ENCODE peak calls at places on chromosome 2, in six cellular contexts. X, L, N, S, F and G are unnamed samples.

GRCh38 chr2:115165529-115166109 is 723.2 kb downstream of the DPP10 start:
- DNase-seq in N (peak; percentile 26), S (peak; percentile 26), L (peak; percentile 33), F (no peak), X (peak; percentile 23), G (no peak)

GRCh38 chr2:129791651-129792050 is 187.8 kb upstream of the RAB6C start:
- DNase-seq in N (no peak), F (no peak), S (no peak), L (no peak), X (no peak), G (no peak)

GRCh38 chr2:68880213-68880612 is 9.0 kb upstream of the BMP10 start:
- DNase-seq in F (no peak), N (no peak), S (no peak), X (no peak), L (no peak), G (no peak)

GRCh38 chr2:18132697-18133096 is 254.2 kb downstream of the KCNS3 start:
- DNase-seq in X (no peak), F (no peak), N (no peak), S (no peak), L (peak; percentile 59), G (no peak)

GRCh38 chr2:108377411-108377810 is 343 bp upstream of the SULT1C4 start:
- DNase-seq in X (no peak), S (no peak), L (no peak), N (no peak), F (peak; percentile 66), G (no peak)

GRCh38 chr2:240784629-240785423 is 35.2 kb downstream of the KIF1A start:
- DNase-seq in N (no peak), S (no peak), L (no peak), X (no peak), F (no peak), G (no peak)

GRCh38 chr2:95301186-95301585 is 4.0 kb downstream of the KCNIP3 start:
- DNase-seq in L (no peak), F (no peak), N (no peak), S (no peak), X (no peak), G (no peak)

GRCh38 chr2:235542728-235543125 is 48.9 kb downstream of the AGAP1 start:
- DNase-seq in N (no peak), X (no peak), L (no peak), S (no peak), F (no peak), G (no peak)

GRCh38 chr2:153819501-153819900 is 52.2 kb upstream of the GALNT13 start:
- DNase-seq in N (no peak), S (no peak), X (no peak), L (no peak), F (no peak), G (no peak)

GRCh38 chr2:61853086-61853847 is 593 bp downstream of the FAM161A start:
- DNase-seq in L (no peak), F (no peak), S (no peak), N (no peak), X (peak; percentile 82), G (no peak)

GRCh38 chr2:177778472-177778871 is 294.1 kb downstream of the PDE11A start:
- DNase-seq in N (no peak), F (no peak), L (no peak), X (no peak), S (no peak), G (no peak)

GRCh38 chr2:86297382-86298147 is 39.9 kb downstream of the REEP1 start:
- DNase-seq in N (no peak), X (no peak), L (no peak), S (peak; percentile 32), F (no peak), G (no peak)

GRCh38 chr2:58904091-58904490 is 663.0 kb upstream of the FANCL start:
- DNase-seq in L (no peak), N (no peak), S (no peak), F (no peak), X (no peak), G (no peak)

GRCh38 chr2:111250448-111251030 is 129.8 kb downstream of the BCL2L11 start:
- DNase-seq in L (no peak), X (no peak), F (no peak), S (no peak), N (no peak), G (no peak)

DNA sequence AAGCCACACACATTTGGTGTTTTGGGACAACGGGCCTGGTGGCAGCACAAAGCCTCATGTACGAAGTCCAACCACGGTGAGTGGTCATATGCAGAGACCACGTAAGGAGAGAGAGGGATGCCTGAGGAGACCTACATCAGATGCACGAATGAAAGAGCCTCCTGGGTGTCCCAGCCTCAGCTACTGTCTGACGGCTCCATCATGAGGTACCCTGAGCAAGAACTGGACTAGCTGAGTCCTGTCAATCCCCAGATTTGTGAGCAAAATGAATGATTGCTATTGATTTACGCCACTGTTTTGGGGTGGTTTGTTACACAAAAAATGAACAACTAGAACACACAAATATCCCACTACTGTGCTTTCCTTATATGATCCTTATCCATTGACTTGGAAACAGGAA is 275.7 kb upstream of the KYNU start:
- DNase-seq in L (no peak), X (no peak), N (no peak), F (no peak), S (no peak), G (no peak)
- TF ChIP-seq CTCF in L (no peak), X (no peak), N (no peak), F (no peak), S (no peak), G (no peak)

GRCh38 chr2:216765810-216766259 is 70.5 kb upstream of the IGFBP5 start:
- DNase-seq in F (no peak), L (no peak), N (peak; percentile 24), S (no peak), X (no peak), G (no peak)
- TF ChIP-seq CTCF in F (peak; percentile 20), L (no peak), N (no peak), S (no peak), X (no peak), G (no peak)

DNA sequence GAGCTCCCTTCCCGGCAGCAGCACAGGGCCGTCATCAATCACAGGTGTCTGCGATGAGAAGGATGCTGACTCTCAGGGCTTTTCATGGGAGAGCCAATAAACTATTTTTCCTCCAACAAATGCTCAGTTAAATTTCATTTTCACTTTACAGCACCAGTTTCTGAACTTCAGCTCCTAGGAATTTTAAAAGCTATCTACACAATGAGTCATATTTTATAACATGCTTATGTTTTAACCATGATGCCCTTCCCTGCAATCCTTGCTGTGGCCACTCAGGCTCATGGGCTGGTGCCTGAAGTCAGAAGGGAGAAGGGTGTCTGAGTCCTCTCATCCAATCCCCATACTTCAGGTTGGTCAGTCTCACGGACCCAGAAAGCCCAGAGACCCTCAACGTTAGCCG is 123.6 kb downstream of the AFF3 start:
- DNase-seq in F (peak; percentile 60), N (no peak), L (peak; percentile 72), S (no peak), X (no peak), G (no peak)
- TF ChIP-seq CTCF in F (peak; percentile 19), N (no peak), L (peak; percentile 27), S (no peak), X (no peak), G (no peak)

GRCh38 chr2:42794271-42795046 is 2.1 kb upstream of the HAAO start:
- DNase-seq in F (no peak), S (no peak), N (peak; percentile 50), L (peak; percentile 24), X (peak; percentile 68), G (no peak)
- TF ChIP-seq CTCF in F (peak; percentile 31), S (no peak), N (no peak), L (peak; percentile 54), X (peak; percentile 26), G (no peak)